ENCODE peak calls at places on chromosomes 2 and 18, in six cellular contexts. F, K, U, B, V and A are unnamed samples.

GRCh38 chr18:27921904-27922541 is 254.9 kb downstream of the CDH2 start:
- DNase-seq in F (peak; percentile 11), K (peak; percentile 68), U (no peak), B (no peak), V (peak; percentile 8), A (peak; percentile 42)

GRCh38 chr2:203583696-203584095 is 48.6 kb upstream of the RAPH1 start:
- DNase-seq in F (no peak), K (no peak), U (no peak), B (no peak), V (no peak), A (no peak)

GRCh38 chr2:222927600-222927999 is 66.8 kb downstream of the ACSL3 start:
- DNase-seq in F (no peak), K (no peak), U (no peak), B (no peak), V (no peak), A (no peak)

GRCh38 chr2:170189757-170190156 is 11.8 kb downstream of the MYO3B start:
- DNase-seq in F (no peak), K (no peak), U (no peak), B (no peak), V (no peak), A (no peak)

GRCh38 chr2:1039549-1039948 is 88.9 kb downstream of the SNTG2 start:
- DNase-seq in F (no peak), K (no peak), U (no peak), B (no peak), V (no peak), A (no peak)

GRCh38 chr2:222791946-222792649 is 68.7 kb upstream of the ACSL3 start:
- DNase-seq in F (no peak), K (no peak), U (no peak), B (no peak), V (no peak), A (no peak)

GRCh38 chr2:158414538-158414937 is 42.0 kb downstream of the CCDC148 start:
- DNase-seq in F (peak; percentile 13), K (no peak), U (no peak), B (no peak), V (peak; percentile 5), A (no peak)

GRCh38 chr2:23531280-23531679 is 146.3 kb downstream of the KLHL29 start:
- DNase-seq in F (no peak), K (no peak), U (no peak), B (no peak), V (no peak), A (no peak)

GRCh38 chr2:237319086-237319820 is 94.7 kb downstream of the COL6A3 start:
- DNase-seq in F (no peak), K (no peak), U (no peak), B (no peak), V (no peak), A (no peak)

GRCh38 chr2:37366773-37367172 is 22.3 kb downstream of the QPCT start:
- DNase-seq in F (no peak), K (no peak), U (no peak), B (no peak), V (no peak), A (no peak)

GRCh38 chr18:56789004-56789888 is 138.1 kb downstream of the WDR7 start:
- DNase-seq in F (no peak), K (peak; percentile 52), U (no peak), B (no peak), V (no peak), A (no peak)

GRCh38 chr2:26175716-26176615 is 3.1 kb downstream of the GAREM2 start:
- DNase-seq in F (no peak), K (no peak), U (no peak), B (no peak), V (no peak), A (peak; percentile 33)

GRCh38 chr2:32425719-32426141 is 68.9 kb downstream of the BIRC6 start:
- DNase-seq in F (peak; percentile 38), K (no peak), U (no peak), B (no peak), V (no peak), A (no peak)

GRCh38 chr2:233163486-233164103 is 87.9 kb upstream of the ATG16L1 start:
- DNase-seq in F (no peak), K (no peak), U (no peak), B (no peak), V (no peak), A (no peak)

GRCh38 chr2:158214431-158214830 is 112.8 kb downstream of the UPP2 start:
- DNase-seq in F (no peak), K (peak; percentile 16), U (no peak), B (no peak), V (no peak), A (no peak)

GRCh38 chr2:54239427-54239826 is 16.6 kb downstream of the TSPYL6 start:
- DNase-seq in F (peak; percentile 58), K (no peak), U (no peak), B (no peak), V (peak; percentile 49), A (no peak)

GRCh38 chr2:112150447-112150846 is 12.3 kb downstream of the FBLN7 start:
- DNase-seq in F (peak; percentile 61), K (peak; percentile 55), U (no peak), B (no peak), V (peak; percentile 8), A (no peak)

GRCh38 chr2:232534940-232535735 is 4.4 kb upstream of the CHRNG start:
- DNase-seq in F (no peak), K (no peak), U (no peak), B (peak; percentile 10), V (no peak), A (no peak)

GRCh38 chr2:729363-729762 is 52.2 kb upstream of the TMEM18 start:
- DNase-seq in F (no peak), K (no peak), U (no peak), B (no peak), V (no peak), A (no peak)

GRCh38 chr2:36706021-36706328 is 9.5 kb downstream of the VIT start:
- DNase-seq in F (no peak), K (no peak), U (no peak), B (no peak), V (no peak), A (no peak)

GRCh38 chr2:202034249-202035088 is 814 bp downstream of the FZD7 start:
- DNase-seq in F (no peak), K (peak; percentile 68), U (peak; percentile 9), B (no peak), V (no peak), A (no peak)

GRCh38 chr2:41027095-41027494 is 575.2 kb upstream of the SLC8A1 start:
- DNase-seq in F (no peak), K (no peak), U (no peak), B (no peak), V (no peak), A (no peak)

GRCh38 chr2:33421820-33422219 is 54.6 kb upstream of the RASGRP3 start:
- DNase-seq in F (no peak), K (no peak), U (no peak), B (no peak), V (no peak), A (no peak)

GRCh38 chr2:55140316-55141219 is 90.3 kb upstream of the RTN4 start:
- DNase-seq in F (no peak), K (no peak), U (no peak), B (no peak), V (no peak), A (no peak)

GRCh38 chr2:30385327-30385726 is 61.7 kb upstream of the LCLAT1 start:
- DNase-seq in F (no peak), K (peak; percentile 64), U (no peak), B (no peak), V (no peak), A (peak; percentile 64)

GRCh38 chr18:58624011-58624410 is 4.9 kb downstream of the ALPK2 start:
- DNase-seq in F (no peak), K (peak; percentile 50), U (no peak), B (no peak), V (no peak), A (peak; percentile 46)

GRCh38 chr18:45962461-45962860 is 4.7 kb downstream of the EPG5 start:
- DNase-seq in F (no peak), K (peak; percentile 36), U (no peak), B (no peak), V (no peak), A (no peak)

GRCh38 chr2:105801961-105802360 is 57.2 kb downstream of the NCK2 start:
- DNase-seq in F (no peak), K (no peak), U (no peak), B (no peak), V (no peak), A (no peak)

GRCh38 chr2:229870903-229871650 is 50.7 kb downstream of the TRIP12 start:
- DNase-seq in F (no peak), K (no peak), U (no peak), B (no peak), V (no peak), A (no peak)

GRCh38 chr2:231640229-231640628 is 47.6 kb downstream of the TEX44 start:
- DNase-seq in F (no peak), K (no peak), U (no peak), B (no peak), V (no peak), A (no peak)